ENCODE peak calls at places on chromosomes 4 and X, in six cellular contexts. D is GM12878, B is mesendoderm, A is NT2/D1, H is GM23248, C is fibroblast of lung. T is an unnamed sample.

GRCh38 chr4:3836041-3836801 is 70.0 kb downstream of the ADRA2C start:
- DNase-seq in B (peak), A (no peak), H (no peak), D (no peak), C (no peak), T (peak)

GRCh38 chr4:73726000-73726399 is 14.4 kb upstream of the CXCL8 start:
- DNase-seq in H (peak), B (peak), A (no peak), D (no peak), C (peak), T (no peak)

GRCh38 chr4:127870688-127871087 is 10.0 kb upstream of the PLK4 start:
- DNase-seq in D (no peak), B (peak), A (no peak), C (peak), H (peak), T (no peak)

GRCh38 chr4:118872181-118872580 is 16.5 kb upstream of the SYNPO2 start:
- DNase-seq in B (no peak), D (no peak), A (no peak), H (no peak), C (no peak), T (no peak)

GRCh38 chrX:56764153-56764974 is 35.3 kb downstream of the NBDY start:
- DNase-seq in D (peak), A (peak), C (peak), B (peak), H (peak), T (peak)

GRCh38 chr4:13525606-13526281 is 18.6 kb downstream of the NKX3-2 start:
- DNase-seq in D (no peak), A (no peak), C (no peak), H (no peak), B (no peak), T (no peak)

GRCh38 chr4:181766061-181766460 is 477.1 kb upstream of the TENM3 start:
- DNase-seq in B (no peak), H (no peak), D (no peak), A (no peak), C (no peak), T (no peak)

GRCh38 chrX:3094261-3094660 is 53.0 kb downstream of the ARSF start:
- DNase-seq in C (no peak), D (no peak), H (no peak), A (no peak), B (peak), T (peak)

GRCh38 chrX:24204958-24205357 is 55.4 kb downstream of the ZFX start:
- DNase-seq in A (no peak), D (no peak), H (no peak), C (no peak), B (no peak), T (no peak)

GRCh38 chr4:114598191-114599121 is at the start of gene UGT8:
- DNase-seq in H (peak), B (peak), A (peak), D (no peak), C (peak), T (peak)

GRCh38 chr4:161952382-161952781 is 211.4 kb downstream of the FSTL5 start:
- DNase-seq in H (no peak), A (no peak), B (no peak), D (no peak), C (no peak), T (no peak)

GRCh38 chrX:94721386-94721785 is 1047.4 kb downstream of the FAM133A start:
- DNase-seq in A (no peak), H (no peak), B (no peak), C (no peak), D (no peak), T (no peak)

GRCh38 chrX:39821011-39821708 is 276.6 kb downstream of the BCOR start:
- DNase-seq in A (peak), B (peak), D (no peak), C (peak), H (peak), T (peak)

GRCh38 chr4:81260443-81261102 is 45.6 kb upstream of the PRKG2 start:
- DNase-seq in A (no peak), C (no peak), H (peak), D (no peak), B (peak), T (peak)

GRCh38 chrX:11100281-11101035 is 10.7 kb upstream of the HCCS start:
- DNase-seq in C (peak), B (peak), A (peak), H (peak), D (no peak), T (peak)

GRCh38 chr4:153497091-153497531 is 31.0 kb downstream of the TMEM131L start:
- DNase-seq in B (peak), H (peak), A (no peak), D (no peak), C (no peak), T (peak)

GRCh38 chr4:23166919-23167318 is 474.2 kb downstream of the GBA3 start:
- DNase-seq in A (no peak), H (no peak), C (peak), D (no peak), B (no peak), T (no peak)

GRCh38 chrX:30635630-30636029 is 17.6 kb upstream of the GK start:
- DNase-seq in D (no peak), C (peak), H (peak), A (no peak), B (no peak), T (no peak)

GRCh38 chrX:54950730-54951375 is 30.2 kb downstream of the TRO start:
- DNase-seq in D (no peak), H (no peak), C (no peak), B (no peak), A (no peak), T (no peak)

GRCh38 chr4:73341454-73341853 is 62.6 kb upstream of the ALB start:
- DNase-seq in A (peak), B (peak), H (peak), D (peak), C (peak), T (peak)

GRCh38 chrX:139113682-139114081 is 402.2 kb upstream of the FGF13 start:
- DNase-seq in C (no peak), A (no peak), H (peak), D (no peak), B (no peak), T (no peak)

GRCh38 chr4:56575820-56576429 is 70.3 kb downstream of the ARL9 start:
- DNase-seq in H (peak), B (peak), C (peak), D (no peak), A (no peak), T (no peak)

GRCh38 chr4:174859904-174860303 is 30.9 kb upstream of the GLRA3 start:
- DNase-seq in D (no peak), A (no peak), H (no peak), C (no peak), B (no peak), T (no peak)

DNA sequence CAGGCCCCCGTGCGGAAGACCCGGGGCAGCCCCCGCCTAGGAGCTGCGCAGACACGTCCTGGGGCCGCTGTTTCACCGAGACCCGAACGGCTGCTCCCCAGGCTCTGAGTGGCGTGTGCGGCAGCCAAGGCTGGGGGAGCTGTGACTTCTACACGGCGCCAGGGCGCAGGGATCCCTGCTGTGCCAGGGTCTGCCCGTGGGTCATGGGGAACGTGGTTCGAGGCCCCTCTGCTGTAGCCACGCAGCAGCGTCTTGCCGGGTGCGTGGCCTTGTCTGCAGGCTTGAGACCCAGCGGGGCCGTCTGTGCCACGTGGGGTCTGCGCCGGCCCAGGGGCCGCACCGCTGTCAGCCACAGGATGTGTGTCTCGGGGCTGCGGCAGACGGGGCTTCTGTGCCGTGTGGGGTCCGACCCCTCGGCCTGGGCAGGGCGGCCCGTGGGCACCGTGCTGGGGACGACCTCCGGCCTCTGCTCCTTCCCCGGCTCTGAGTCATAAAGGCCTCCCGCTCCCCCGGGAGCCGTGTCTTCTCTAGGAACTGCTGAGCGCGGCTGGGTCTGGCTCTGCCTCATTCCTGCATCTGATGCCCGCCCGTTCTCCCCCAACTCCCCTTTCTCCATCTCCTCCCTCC is 12.7 kb upstream of the GTPBP6 start:
- DNase-seq in H (peak), D (no peak), C (peak), A (no peak), B (no peak), T (peak)
- H3K9ac ChIP-seq in H (no peak), D (no peak), C (no peak), A (no peak), B (peak), T (no peak)

DNA sequence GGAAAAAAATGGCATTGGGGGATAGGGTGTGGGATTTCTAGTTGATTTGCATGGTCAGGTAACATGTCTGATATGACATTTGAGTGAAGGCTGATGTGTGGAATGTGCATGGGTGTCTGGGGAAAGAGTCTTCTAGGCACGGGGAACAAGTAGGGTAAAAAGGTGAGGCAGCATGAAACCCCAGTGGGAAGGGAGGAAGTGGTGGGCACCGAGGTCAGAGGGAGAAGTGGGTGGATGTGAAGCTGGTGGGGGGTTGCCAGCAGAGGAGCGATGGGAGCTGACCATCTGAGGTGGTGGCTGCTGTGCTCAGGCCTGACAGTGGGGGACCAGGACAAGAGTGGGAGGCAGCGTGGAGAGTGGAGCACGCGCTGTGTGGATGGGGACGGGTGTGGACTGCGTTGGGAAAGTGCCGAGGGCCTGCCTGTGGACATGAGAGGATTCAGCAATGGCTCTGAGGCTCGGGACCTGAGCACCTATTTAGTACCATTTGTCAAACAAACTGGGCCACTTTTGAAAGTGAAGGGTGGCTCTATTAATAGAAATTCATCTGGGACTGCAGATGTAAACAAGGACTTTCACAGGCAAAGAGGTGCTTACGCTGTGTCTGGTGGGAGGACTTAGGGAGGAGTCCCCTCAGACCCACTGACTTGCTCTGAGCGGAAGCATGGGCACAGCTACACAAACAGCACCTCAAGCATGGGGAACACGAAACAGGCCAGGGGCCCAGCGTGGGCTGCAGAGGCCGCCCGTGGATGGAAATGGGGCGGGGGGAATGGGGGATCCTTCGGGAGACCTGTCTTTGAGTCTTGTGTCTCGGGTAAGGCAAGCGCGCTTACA is 16.7 kb upstream of the S100P start:
- DNase-seq in A (no peak), C (no peak), H (no peak), D (no peak), B (no peak), T (no peak)
- H3K9ac ChIP-seq in A (peak), C (no peak), H (no peak), D (no peak), B (no peak), T (no peak)

DNA sequence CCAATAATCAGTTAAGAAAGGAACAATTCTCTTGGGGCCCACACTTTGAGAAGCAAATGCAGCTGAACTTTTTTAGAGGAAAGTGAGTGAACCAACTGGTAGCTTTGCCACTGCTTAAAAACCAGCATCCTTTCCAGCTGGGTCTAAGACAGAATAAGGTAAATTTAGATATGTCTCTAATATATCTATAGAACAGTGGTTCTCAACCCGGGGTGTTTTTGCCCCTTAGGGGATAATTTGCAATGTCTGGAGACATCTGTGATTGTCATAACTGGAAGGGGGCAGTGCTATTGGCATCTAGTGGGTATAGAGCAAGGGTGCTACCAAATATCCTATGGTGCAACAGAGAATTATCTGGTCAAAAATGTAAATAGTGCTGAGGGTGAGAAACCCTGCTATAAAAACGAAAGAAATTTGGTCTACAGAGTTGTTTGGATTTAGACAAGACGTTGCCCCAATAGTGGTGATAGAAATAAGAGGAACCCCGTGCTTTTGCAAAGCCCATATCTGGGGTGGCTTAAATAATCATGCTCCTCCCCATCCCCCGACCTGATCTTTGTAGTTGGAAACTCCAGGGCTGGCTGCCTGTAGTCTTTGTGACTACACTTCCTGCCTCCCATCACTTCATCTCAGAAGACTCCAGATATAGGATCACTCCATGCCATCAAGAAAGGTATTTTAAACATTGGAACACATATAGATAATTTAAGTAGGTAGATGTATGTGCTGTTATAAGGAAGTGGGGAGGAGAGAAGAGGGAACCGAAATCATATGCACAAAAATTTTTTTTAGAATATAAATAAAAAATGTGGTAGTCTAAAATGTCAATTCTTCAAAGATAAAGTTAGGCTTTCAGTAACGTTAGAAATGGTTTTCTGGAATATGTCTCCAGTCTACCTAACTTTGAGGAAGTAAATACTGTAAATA is at the start of gene TLR7:
- DNase-seq in A (no peak), B (no peak), C (no peak), H (no peak), D (no peak), T (no peak)
- H3K9ac ChIP-seq in A (no peak), B (no peak), C (no peak), H (no peak), D (peak), T (no peak)

DNA sequence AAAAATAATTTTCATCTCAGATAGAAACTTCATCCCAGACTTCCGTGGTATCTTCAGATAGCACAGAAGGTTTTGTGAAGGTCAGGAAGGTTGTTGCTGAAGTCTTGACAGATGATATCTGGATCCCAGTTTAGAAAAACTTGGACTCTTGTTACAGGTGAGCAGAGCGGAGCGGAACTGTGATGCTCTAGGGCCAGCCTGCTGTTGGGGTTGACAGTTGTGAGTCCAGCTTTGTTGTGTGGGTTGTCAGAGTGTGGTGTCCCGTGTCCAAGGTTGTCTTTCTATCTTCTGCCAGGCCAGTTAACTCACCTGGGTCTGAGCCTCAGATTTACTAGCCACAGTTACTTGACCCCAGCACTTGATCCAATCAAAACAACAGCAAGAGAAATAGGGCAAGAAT is 3.9 kb downstream of the SNX25 start:
- DNase-seq in D (no peak), B (no peak), C (no peak), A (no peak), H (no peak), T (no peak)
- H3K9ac ChIP-seq in D (peak), B (no peak), C (no peak), A (no peak), H (no peak), T (no peak)

DNA sequence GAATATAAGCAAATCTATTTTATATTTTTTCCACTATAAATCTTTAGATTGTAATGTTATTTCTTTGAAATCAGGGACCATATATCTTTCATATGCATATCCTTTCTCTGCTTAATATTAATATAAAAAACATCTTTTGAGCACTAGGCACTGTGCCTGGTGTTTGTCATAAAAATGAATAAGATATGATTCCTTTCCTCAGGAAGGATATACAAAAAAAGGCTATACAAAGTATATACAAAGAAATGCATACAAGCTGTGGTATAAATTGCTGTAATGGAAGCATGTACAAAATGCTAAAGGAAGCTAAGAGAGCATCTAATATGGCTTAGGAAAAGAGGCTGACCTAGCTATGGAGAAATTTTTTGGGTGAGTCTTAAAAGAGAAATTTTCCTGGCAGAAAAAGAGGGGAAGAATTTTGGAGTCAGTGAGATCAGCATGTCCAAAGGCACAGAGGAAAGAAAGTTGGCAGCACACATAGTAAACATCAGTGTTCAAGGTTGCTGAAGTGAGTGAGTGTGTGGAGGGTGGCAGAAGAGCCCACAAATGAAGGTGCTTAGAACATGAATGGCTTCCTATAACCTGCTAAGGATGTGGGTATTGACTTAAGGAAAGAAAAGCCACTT is 500.0 kb downstream of the SPRY1 start:
- DNase-seq in H (peak), B (no peak), A (no peak), D (no peak), C (peak), T (no peak)
- H3K9ac ChIP-seq in H (no peak), B (no peak), A (no peak), D (no peak), C (no peak), T (no peak)

DNA sequence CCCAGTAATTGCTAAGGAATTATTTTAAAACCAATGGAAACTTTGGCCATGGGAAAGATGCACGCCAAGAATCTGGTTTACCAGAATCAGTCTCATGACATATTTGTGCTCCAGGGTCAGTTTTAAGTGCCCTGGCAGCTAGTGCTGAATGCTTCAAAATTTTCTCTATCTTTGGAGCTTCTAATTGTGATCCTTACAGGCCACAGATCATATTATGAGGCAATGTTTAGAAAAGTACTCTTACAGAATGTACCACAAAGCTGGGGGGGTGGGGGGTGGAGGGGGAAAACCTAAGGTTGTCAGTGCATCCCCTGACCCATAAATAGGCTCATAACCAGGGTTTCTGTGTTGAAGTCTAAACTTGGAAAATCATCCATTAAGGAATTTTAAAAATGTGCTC is 514.5 kb downstream of the INPP4B start:
- DNase-seq in H (no peak), A (no peak), D (no peak), B (no peak), C (peak), T (no peak)
- H3K9ac ChIP-seq in H (no peak), A (no peak), D (no peak), B (no peak), C (no peak), T (no peak)

DNA sequence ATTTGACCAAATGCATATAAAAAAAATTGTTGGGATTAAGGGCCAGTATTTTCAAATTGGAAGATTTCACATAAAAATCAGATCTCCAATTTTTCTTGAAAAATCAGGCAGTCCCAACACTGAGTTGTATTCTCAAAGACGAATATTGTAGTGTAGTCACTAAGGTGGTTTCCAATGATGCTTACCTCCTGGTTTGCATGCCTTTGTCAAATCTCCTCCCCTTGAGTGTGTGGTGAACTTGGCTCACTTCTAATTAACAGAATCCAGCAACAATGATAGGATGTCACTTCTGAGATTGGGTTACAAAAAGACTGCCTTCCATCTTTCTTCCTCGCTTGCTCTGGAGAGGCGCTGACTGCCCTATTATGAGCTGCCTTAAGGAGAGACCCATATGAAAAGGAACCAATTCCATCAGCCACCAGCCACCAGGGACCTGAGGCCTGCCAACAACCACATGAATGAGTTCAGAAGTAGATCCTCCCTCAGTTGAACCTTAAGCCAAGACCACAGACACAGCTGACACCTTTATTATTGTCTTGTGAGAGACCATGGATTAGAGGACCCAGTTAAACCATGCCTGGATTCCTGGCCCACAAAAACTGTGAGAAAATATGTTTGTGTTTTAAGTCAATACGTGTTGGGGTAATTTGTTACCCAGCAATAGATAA is 31.2 kb upstream of the TSPAN5 start:
- DNase-seq in C (no peak), D (no peak), H (no peak), A (no peak), B (no peak), T (no peak)
- H3K9ac ChIP-seq in C (no peak), D (no peak), H (no peak), A (no peak), B (no peak), T (no peak)

T was measured in endodermal cell.